ENCODE peak calls at places on chromosomes 11 and 22, in nine cellular contexts. One of them, this sample, is unnamed.

GRCh38 chr11:89491141-89491690 is at the start of gene NOX4:
- DNase-seq in DMS153: no peak
- DNase-seq in Daoy: peak
- DNase-seq in stimulated activated CD4-positive, alpha-beta T cell treated with anti-CD3 and anti-CD28 coated beads, Interleukin-4, amount 100 ng/mL, for 1 hour: no peak
- DNase-seq in GM23248: peak
- DNase-seq in upper lobe of left lung: no peak
- DNase-seq in AG09309: no peak
- DNase-seq in cerebellum: no peak
- DNase-seq in activated CD4-positive, CD25-positive, alpha-beta regulatory T cell: no peak
- DNase-seq in this sample: peak

GRCh38 chr22:50729391-50730012 is 8.5 kb upstream of the ACR start:
- DNase-seq in DMS153: peak
- DNase-seq in cerebellum: no peak
- DNase-seq in activated CD4-positive, CD25-positive, alpha-beta regulatory T cell: no peak
- DNase-seq in upper lobe of left lung: peak
- DNase-seq in GM23248: no peak
- DNase-seq in AG09309: no peak
- DNase-seq in Daoy: no peak
- DNase-seq in stimulated activated CD4-positive, alpha-beta T cell treated with anti-CD3 and anti-CD28 coated beads, Interleukin-4, amount 100 ng/mL, for 1 hour: no peak
- DNase-seq in this sample: no peak

GRCh38 chr11:30710216-30710615 is 124.1 kb upstream of the MPPED2 start:
- DNase-seq in GM23248: no peak
- DNase-seq in AG09309: no peak
- DNase-seq in Daoy: no peak
- DNase-seq in DMS153: no peak
- DNase-seq in upper lobe of left lung: no peak
- DNase-seq in activated CD4-positive, CD25-positive, alpha-beta regulatory T cell: no peak
- DNase-seq in cerebellum: no peak
- DNase-seq in stimulated activated CD4-positive, alpha-beta T cell treated with anti-CD3 and anti-CD28 coated beads, Interleukin-4, amount 100 ng/mL, for 1 hour: no peak
- DNase-seq in this sample: no peak

GRCh38 chr11:126357969-126358762 is 2.7 kb downstream of the ST3GAL4 start:
- DNase-seq in Daoy: no peak
- DNase-seq in GM23248: peak
- DNase-seq in stimulated activated CD4-positive, alpha-beta T cell treated with anti-CD3 and anti-CD28 coated beads, Interleukin-4, amount 100 ng/mL, for 1 hour: no peak
- DNase-seq in DMS153: no peak
- DNase-seq in activated CD4-positive, CD25-positive, alpha-beta regulatory T cell: no peak
- DNase-seq in cerebellum: no peak
- DNase-seq in upper lobe of left lung: no peak
- DNase-seq in AG09309: no peak
- DNase-seq in this sample: peak

GRCh38 chr11:67022961-67023956 is at the start of gene SYT12:
- DNase-seq in activated CD4-positive, CD25-positive, alpha-beta regulatory T cell: no peak
- DNase-seq in Daoy: peak
- DNase-seq in upper lobe of left lung: no peak
- DNase-seq in DMS153: no peak
- DNase-seq in cerebellum: peak
- DNase-seq in stimulated activated CD4-positive, alpha-beta T cell treated with anti-CD3 and anti-CD28 coated beads, Interleukin-4, amount 100 ng/mL, for 1 hour: peak
- DNase-seq in GM23248: peak
- DNase-seq in AG09309: no peak
- DNase-seq in this sample: no peak

GRCh38 chr11:73350908-73351636 is 25.1 kb upstream of the RELT start:
- DNase-seq in cerebellum: peak
- DNase-seq in GM23248: peak
- DNase-seq in activated CD4-positive, CD25-positive, alpha-beta regulatory T cell: no peak
- DNase-seq in stimulated activated CD4-positive, alpha-beta T cell treated with anti-CD3 and anti-CD28 coated beads, Interleukin-4, amount 100 ng/mL, for 1 hour: peak
- DNase-seq in upper lobe of left lung: peak
- DNase-seq in AG09309: peak
- DNase-seq in DMS153: peak
- DNase-seq in Daoy: peak
- DNase-seq in this sample: peak

GRCh38 chr22:48819232-48819631 is 1008.4 kb downstream of the BRD1 start:
- DNase-seq in GM23248: no peak
- DNase-seq in Daoy: no peak
- DNase-seq in activated CD4-positive, CD25-positive, alpha-beta regulatory T cell: no peak
- DNase-seq in DMS153: no peak
- DNase-seq in stimulated activated CD4-positive, alpha-beta T cell treated with anti-CD3 and anti-CD28 coated beads, Interleukin-4, amount 100 ng/mL, for 1 hour: no peak
- DNase-seq in upper lobe of left lung: no peak
- DNase-seq in AG09309: no peak
- DNase-seq in cerebellum: no peak
- DNase-seq in this sample: no peak

GRCh38 chr22:39240841-39241631 is 3.7 kb downstream of the PDGFB start:
- DNase-seq in Daoy: peak
- DNase-seq in stimulated activated CD4-positive, alpha-beta T cell treated with anti-CD3 and anti-CD28 coated beads, Interleukin-4, amount 100 ng/mL, for 1 hour: no peak
- DNase-seq in cerebellum: no peak
- DNase-seq in DMS153: peak
- DNase-seq in upper lobe of left lung: peak
- DNase-seq in activated CD4-positive, CD25-positive, alpha-beta regulatory T cell: no peak
- DNase-seq in GM23248: peak
- DNase-seq in AG09309: no peak
- DNase-seq in this sample: peak

GRCh38 chr22:49632199-49633009 is 195.3 kb downstream of the BRD1 start:
- DNase-seq in GM23248: peak
- DNase-seq in AG09309: no peak
- DNase-seq in cerebellum: peak
- DNase-seq in activated CD4-positive, CD25-positive, alpha-beta regulatory T cell: no peak
- DNase-seq in Daoy: peak
- DNase-seq in stimulated activated CD4-positive, alpha-beta T cell treated with anti-CD3 and anti-CD28 coated beads, Interleukin-4, amount 100 ng/mL, for 1 hour: no peak
- DNase-seq in upper lobe of left lung: peak
- DNase-seq in DMS153: peak
- DNase-seq in this sample: peak

GRCh38 chr22:41076857-41077256 is 15.5 kb upstream of the EP300 start:
- DNase-seq in activated CD4-positive, CD25-positive, alpha-beta regulatory T cell: no peak
- DNase-seq in DMS153: no peak
- DNase-seq in upper lobe of left lung: no peak
- DNase-seq in GM23248: no peak
- DNase-seq in stimulated activated CD4-positive, alpha-beta T cell treated with anti-CD3 and anti-CD28 coated beads, Interleukin-4, amount 100 ng/mL, for 1 hour: no peak
- DNase-seq in Daoy: no peak
- DNase-seq in cerebellum: no peak
- DNase-seq in AG09309: no peak
- DNase-seq in this sample: no peak

GRCh38 chr22:47275479-47276218 is 513.2 kb downstream of the TBC1D22A start:
- DNase-seq in Daoy: peak
- DNase-seq in stimulated activated CD4-positive, alpha-beta T cell treated with anti-CD3 and anti-CD28 coated beads, Interleukin-4, amount 100 ng/mL, for 1 hour: no peak
- DNase-seq in GM23248: no peak
- DNase-seq in activated CD4-positive, CD25-positive, alpha-beta regulatory T cell: no peak
- DNase-seq in cerebellum: no peak
- DNase-seq in DMS153: no peak
- DNase-seq in upper lobe of left lung: no peak
- DNase-seq in AG09309: no peak
- DNase-seq in this sample: peak

GRCh38 chr11:125279680-125280079 is 115.1 kb downstream of the PKNOX2 start:
- DNase-seq in cerebellum: no peak
- DNase-seq in DMS153: no peak
- DNase-seq in upper lobe of left lung: no peak
- DNase-seq in GM23248: no peak
- DNase-seq in stimulated activated CD4-positive, alpha-beta T cell treated with anti-CD3 and anti-CD28 coated beads, Interleukin-4, amount 100 ng/mL, for 1 hour: no peak
- DNase-seq in Daoy: no peak
- DNase-seq in AG09309: no peak
- DNase-seq in activated CD4-positive, CD25-positive, alpha-beta regulatory T cell: no peak
- DNase-seq in this sample: no peak

GRCh38 chr11:103959279-103959930 is 77.0 kb upstream of the DDI1 start:
- DNase-seq in Daoy: no peak
- DNase-seq in GM23248: peak
- DNase-seq in stimulated activated CD4-positive, alpha-beta T cell treated with anti-CD3 and anti-CD28 coated beads, Interleukin-4, amount 100 ng/mL, for 1 hour: no peak
- DNase-seq in activated CD4-positive, CD25-positive, alpha-beta regulatory T cell: no peak
- DNase-seq in DMS153: no peak
- DNase-seq in AG09309: peak
- DNase-seq in upper lobe of left lung: no peak
- DNase-seq in cerebellum: no peak
- DNase-seq in this sample: no peak

GRCh38 chr22:19122752-19123492 is 710 bp upstream of the DGCR2 start:
- DNase-seq in stimulated activated CD4-positive, alpha-beta T cell treated with anti-CD3 and anti-CD28 coated beads, Interleukin-4, amount 100 ng/mL, for 1 hour: no peak
- DNase-seq in GM23248: peak
- DNase-seq in AG09309: no peak
- DNase-seq in Daoy: no peak
- DNase-seq in cerebellum: no peak
- DNase-seq in DMS153: no peak
- DNase-seq in activated CD4-positive, CD25-positive, alpha-beta regulatory T cell: no peak
- DNase-seq in upper lobe of left lung: peak
- DNase-seq in this sample: peak

GRCh38 chr11:47394322-47395224 is 13.8 kb upstream of the SLC39A13 start:
- DNase-seq in DMS153: no peak
- DNase-seq in AG09309: no peak
- DNase-seq in upper lobe of left lung: peak
- DNase-seq in GM23248: no peak
- DNase-seq in activated CD4-positive, CD25-positive, alpha-beta regulatory T cell: peak
- DNase-seq in cerebellum: no peak
- DNase-seq in stimulated activated CD4-positive, alpha-beta T cell treated with anti-CD3 and anti-CD28 coated beads, Interleukin-4, amount 100 ng/mL, for 1 hour: peak
- DNase-seq in Daoy: peak
- DNase-seq in this sample: no peak

GRCh38 chr11:63683133-63683991 is 2.1 kb downstream of the RTN3 start:
- DNase-seq in DMS153: no peak
- DNase-seq in GM23248: peak
- DNase-seq in AG09309: no peak
- DNase-seq in activated CD4-positive, CD25-positive, alpha-beta regulatory T cell: no peak
- DNase-seq in Daoy: no peak
- DNase-seq in upper lobe of left lung: no peak
- DNase-seq in stimulated activated CD4-positive, alpha-beta T cell treated with anti-CD3 and anti-CD28 coated beads, Interleukin-4, amount 100 ng/mL, for 1 hour: no peak
- DNase-seq in cerebellum: no peak
- DNase-seq in this sample: peak

GRCh38 chr22:31130873-31131272 is 8.1 kb downstream of the INPP5J start:
- DNase-seq in AG09309: no peak
- DNase-seq in DMS153: no peak
- DNase-seq in GM23248: no peak
- DNase-seq in Daoy: no peak
- DNase-seq in stimulated activated CD4-positive, alpha-beta T cell treated with anti-CD3 and anti-CD28 coated beads, Interleukin-4, amount 100 ng/mL, for 1 hour: no peak
- DNase-seq in cerebellum: no peak
- DNase-seq in upper lobe of left lung: peak
- DNase-seq in activated CD4-positive, CD25-positive, alpha-beta regulatory T cell: no peak
- DNase-seq in this sample: no peak

GRCh38 chr22:19134874-19135273 is 3.8 kb downstream of the TSSK2 start:
- DNase-seq in DMS153: no peak
- DNase-seq in stimulated activated CD4-positive, alpha-beta T cell treated with anti-CD3 and anti-CD28 coated beads, Interleukin-4, amount 100 ng/mL, for 1 hour: no peak
- DNase-seq in Daoy: no peak
- DNase-seq in activated CD4-positive, CD25-positive, alpha-beta regulatory T cell: no peak
- DNase-seq in upper lobe of left lung: no peak
- DNase-seq in cerebellum: no peak
- DNase-seq in GM23248: no peak
- DNase-seq in AG09309: no peak
- DNase-seq in this sample: no peak

GRCh38 chr11:95417832-95418231 is 186.8 kb upstream of the SESN3 start:
- DNase-seq in DMS153: no peak
- DNase-seq in AG09309: no peak
- DNase-seq in GM23248: no peak
- DNase-seq in activated CD4-positive, CD25-positive, alpha-beta regulatory T cell: no peak
- DNase-seq in Daoy: no peak
- DNase-seq in upper lobe of left lung: no peak
- DNase-seq in stimulated activated CD4-positive, alpha-beta T cell treated with anti-CD3 and anti-CD28 coated beads, Interleukin-4, amount 100 ng/mL, for 1 hour: no peak
- DNase-seq in cerebellum: no peak
- DNase-seq in this sample: no peak

GRCh38 chr11:2325719-2326118 is 23.9 kb downstream of the TSPAN32 start:
- DNase-seq in upper lobe of left lung: peak
- DNase-seq in AG09309: no peak
- DNase-seq in activated CD4-positive, CD25-positive, alpha-beta regulatory T cell: no peak
- DNase-seq in GM23248: peak
- DNase-seq in stimulated activated CD4-positive, alpha-beta T cell treated with anti-CD3 and anti-CD28 coated beads, Interleukin-4, amount 100 ng/mL, for 1 hour: no peak
- DNase-seq in DMS153: no peak
- DNase-seq in Daoy: no peak
- DNase-seq in cerebellum: peak
- DNase-seq in this sample: peak

This sample was measured in RPMI7951.